ENCODE peak calls at places on chromosomes 2 and 18, in four cellular contexts. A, M, O and T are unnamed samples.

GRCh38 chr18:61662726-61663125 is 230.1 kb downstream of the RNF152 start:
- DNase-seq in A (no peak), M (no peak), O (no peak), T (no peak)

GRCh38 chr2:162974771-162975170 is 136.2 kb upstream of the KCNH7 start:
- DNase-seq in A (no peak), M (no peak), O (no peak), T (no peak)

GRCh38 chr2:16633632-16634430 is 31.8 kb downstream of the CYRIA start:
- DNase-seq in A (peak), M (no peak), O (no peak), T (no peak)

GRCh38 chr2:136141510-136142154 is 23.7 kb upstream of the CXCR4 start:
- DNase-seq in A (no peak), M (no peak), O (no peak), T (peak)

GRCh38 chr2:179354739-179355537 is 90.3 kb upstream of the SESTD1 start:
- DNase-seq in A (no peak), M (no peak), O (no peak), T (no peak)

GRCh38 chr2:106075038-106075437 is 119.1 kb downstream of the UXS1 start:
- DNase-seq in A (no peak), M (no peak), O (no peak), T (no peak)

GRCh38 chr18:47585136-47585535 is 333.7 kb upstream of the SKOR2 start:
- DNase-seq in A (no peak), M (no peak), O (no peak), T (no peak)

GRCh38 chr18:5527603-5528002 is 16.2 kb downstream of the EPB41L3 start:
- DNase-seq in A (no peak), M (no peak), O (no peak), T (peak)

GRCh38 chr2:72094701-72095100 is 53.0 kb downstream of the CYP26B1 start:
- DNase-seq in A (no peak), M (no peak), O (no peak), T (no peak)

GRCh38 chr2:31238126-31238905 is 4.4 kb downstream of the EHD3 start:
- DNase-seq in A (no peak), M (no peak), O (no peak), T (no peak)

GRCh38 chr2:26340831-26341230 is 5.1 kb upstream of the SELENOI start:
- DNase-seq in A (no peak), M (no peak), O (no peak), T (no peak)

GRCh38 chr2:75002007-75002406 is 43.6 kb downstream of the POLE4 start:
- DNase-seq in A (no peak), M (no peak), O (no peak), T (no peak)

GRCh38 chr2:232444409-232445148 is 11.4 kb upstream of the ALPI start:
- DNase-seq in A (peak), M (no peak), O (peak), T (peak)

GRCh38 chr2:14826518-14826917 is 194.0 kb downstream of the LRATD1 start:
- DNase-seq in A (no peak), M (no peak), O (no peak), T (no peak)

GRCh38 chr2:102792538-102793208 is 30.8 kb downstream of the TMEM182 start:
- DNase-seq in A (no peak), M (no peak), O (no peak), T (no peak)

GRCh38 chr18:31450409-31450808 is 2.9 kb downstream of the DSG3 start:
- DNase-seq in A (no peak), M (no peak), O (no peak), T (no peak)

GRCh38 chr2:211045025-211045424 is 488.6 kb downstream of the CPS1 start:
- DNase-seq in A (no peak), M (no peak), O (no peak), T (no peak)

GRCh38 chr18:25230658-25231326 is 121.2 kb downstream of the ZNF521 start:
- DNase-seq in A (no peak), M (no peak), O (no peak), T (no peak)

GRCh38 chr2:70095833-70096670 is 8.8 kb downstream of the PCBP1 start:
- DNase-seq in A (no peak), M (no peak), O (no peak), T (no peak)

GRCh38 chr18:13471971-13472628 is 253.5 kb downstream of the LDLRAD4 start:
- DNase-seq in A (no peak), M (no peak), O (no peak), T (no peak)

GRCh38 chr2:209970271-209970670 is 32.2 kb upstream of the RPE start:
- DNase-seq in A (no peak), M (no peak), O (no peak), T (no peak)

GRCh38 chr2:160628811-160629210 is 135.2 kb upstream of the RBMS1 start:
- DNase-seq in A (no peak), M (no peak), O (no peak), T (no peak)

GRCh38 chr2:233764264-233764663 is 4.2 kb downstream of the UGT1A1 start:
- DNase-seq in A (no peak), M (no peak), O (no peak), T (no peak)
- TF ChIP-seq SPI1 in A (no peak), M (no peak), O (no peak), T (no peak)

GRCh38 chr2:195498176-195498575 is 158.8 kb upstream of the SLC39A10 start:
- DNase-seq in A (no peak), M (no peak), O (no peak), T (no peak)
- TF ChIP-seq SPI1 in A (no peak), M (no peak), O (no peak), T (no peak)

DNA sequence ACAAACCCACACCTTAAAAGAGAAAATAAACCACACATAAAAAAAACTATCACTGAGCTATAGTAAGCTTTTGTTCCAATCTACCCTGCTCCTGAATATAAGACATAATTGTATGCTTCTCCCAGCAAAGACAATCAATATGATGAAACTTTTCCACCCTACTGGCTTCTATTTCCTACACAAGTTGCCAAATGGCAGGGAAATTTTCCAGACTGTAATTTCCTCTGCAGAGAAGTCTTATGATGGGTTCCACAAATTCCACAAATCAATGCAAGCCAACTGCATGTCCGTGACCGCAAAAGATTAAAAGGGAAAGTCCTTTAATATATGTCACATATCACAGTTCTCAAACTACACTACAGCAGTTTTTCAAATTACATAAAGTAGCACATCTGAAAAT is 61.3 kb downstream of the RPL31 start:
- DNase-seq in A (no peak), M (no peak), O (no peak), T (no peak)
- TF ChIP-seq SPI1 in A (no peak), M (no peak), O (no peak), T (no peak)

GRCh38 chr2:157899125-157899839 is 23.2 kb upstream of the ACVR1 start:
- DNase-seq in A (peak), M (no peak), O (no peak), T (no peak)

GRCh38 chr2:157900684-157901083 is 24.6 kb upstream of the ACVR1 start:
- DNase-seq in A (no peak), M (no peak), O (no peak), T (no peak)

GRCh38 chr2:157900203-157900602 is 24.1 kb upstream of the ACVR1 start:
- DNase-seq in A (no peak), M (no peak), O (no peak), T (no peak)

GRCh38 chr2:157897106-157897971 is 21.2 kb upstream of the ACVR1 start:
- DNase-seq in A (no peak), M (no peak), O (no peak), T (no peak)

GRCh38 chr2:157898591-157898996 is 22.5 kb upstream of the ACVR1 start:
- DNase-seq in A (peak), M (no peak), O (no peak), T (no peak)
- TF ChIP-seq SPI1 in A (no peak), M (no peak), O (no peak), T (no peak)

GRCh38 chr2:170076189-170076588 is 101.8 kb upstream of the MYO3B start:
- DNase-seq in A (no peak), M (no peak), O (peak), T (no peak)

GRCh38 chr2:170070778-170071177 is 107.2 kb upstream of the MYO3B start:
- DNase-seq in A (no peak), M (no peak), O (no peak), T (no peak)

GRCh38 chr2:170077830-170078569 is 99.9 kb upstream of the MYO3B start:
- DNase-seq in A (no peak), M (no peak), O (no peak), T (no peak)

DNA sequence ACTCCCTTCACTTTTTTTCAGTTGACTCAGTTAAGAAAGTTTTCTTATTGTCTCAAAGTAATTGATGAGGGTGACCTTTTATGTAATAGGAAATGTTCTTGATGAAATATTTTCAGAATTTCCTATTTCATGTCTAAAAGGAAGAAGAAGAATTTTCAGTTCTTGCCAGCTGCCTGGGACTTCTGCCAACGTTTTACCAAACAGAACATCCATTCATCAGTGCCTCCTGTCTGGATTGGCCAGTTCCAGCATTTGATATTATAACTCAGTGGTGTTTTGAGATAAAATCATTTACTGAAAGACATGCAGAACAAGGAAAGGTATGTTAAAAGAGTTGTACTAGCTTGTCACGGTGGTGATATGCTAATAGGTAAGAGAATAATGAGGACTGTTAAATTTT is 104.7 kb upstream of the MYO3B start:
- DNase-seq in A (no peak), M (no peak), O (no peak), T (no peak)
- TF ChIP-seq SPI1 in A (no peak), M (no peak), O (no peak), T (no peak)

DNA sequence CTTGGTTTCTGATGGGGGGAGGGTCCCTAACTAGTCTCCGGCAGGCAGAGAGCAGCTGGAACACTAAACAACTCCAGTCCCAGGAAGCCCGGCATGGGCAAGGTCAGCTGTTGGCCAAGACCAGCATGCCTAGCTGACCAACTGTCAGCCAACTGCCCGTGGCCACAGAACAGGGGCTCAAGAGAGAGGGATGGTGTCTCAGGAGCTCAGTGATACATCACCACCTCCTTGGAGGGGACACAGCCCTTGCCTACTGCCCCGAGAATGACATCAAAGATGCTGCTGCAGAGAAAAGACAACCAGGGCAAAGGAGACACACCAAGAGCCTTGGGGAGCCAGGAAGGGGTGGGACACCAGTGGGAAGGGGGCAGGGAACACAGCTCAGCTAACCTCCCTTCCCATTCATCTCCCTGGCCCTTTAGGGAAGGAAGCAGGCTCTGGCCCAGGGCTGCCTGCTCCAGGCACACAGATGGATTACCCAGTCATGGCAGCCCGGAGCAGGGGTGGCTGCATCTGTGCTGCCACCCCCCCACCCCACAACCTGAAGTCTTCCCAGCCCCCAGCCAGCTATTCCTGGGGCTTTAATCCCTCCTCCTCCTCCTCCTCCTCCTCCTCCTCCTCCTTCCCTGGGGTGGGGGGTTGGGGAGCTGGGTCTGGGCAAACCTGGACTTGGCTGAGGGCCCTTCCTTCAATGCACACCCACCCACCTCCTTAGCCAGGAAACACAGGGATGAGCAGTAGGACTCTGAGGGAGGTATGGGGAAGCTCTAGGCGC is 1.9 kb downstream of the BIN1 start:
- DNase-seq in A (no peak), M (no peak), O (no peak), T (no peak)
- TF ChIP-seq SPI1 in A (no peak), M (no peak), O (no peak), T (no peak)

DNA sequence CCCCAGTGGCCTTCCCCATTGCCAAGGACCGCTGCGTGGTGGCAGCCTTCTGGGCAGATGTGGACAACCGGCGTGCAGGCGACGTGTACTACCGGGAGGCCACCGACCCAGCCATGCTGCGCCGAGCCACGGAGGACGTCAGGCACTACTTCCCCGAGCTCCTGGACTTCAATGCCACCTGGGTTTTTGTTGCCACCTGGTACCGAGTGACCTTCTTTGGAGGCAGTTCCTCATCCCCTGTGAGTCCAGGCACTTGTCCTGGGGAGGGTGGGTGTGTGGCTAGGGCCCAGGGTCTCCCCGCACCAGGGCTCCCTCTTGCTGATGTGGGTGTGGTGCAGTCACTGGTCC is 31.9 kb downstream of the SNED1 start:
- DNase-seq in A (no peak), M (no peak), O (no peak), T (no peak)
- TF ChIP-seq SPI1 in A (no peak), M (no peak), O (no peak), T (no peak)

GRCh38 chr2:3575534-3576324 is 669 bp downstream of the RPS7 start:
- DNase-seq in A (peak), M (no peak), O (no peak), T (peak)
- TF ChIP-seq SPI1 in A (no peak), M (no peak), O (no peak), T (no peak)

DNA sequence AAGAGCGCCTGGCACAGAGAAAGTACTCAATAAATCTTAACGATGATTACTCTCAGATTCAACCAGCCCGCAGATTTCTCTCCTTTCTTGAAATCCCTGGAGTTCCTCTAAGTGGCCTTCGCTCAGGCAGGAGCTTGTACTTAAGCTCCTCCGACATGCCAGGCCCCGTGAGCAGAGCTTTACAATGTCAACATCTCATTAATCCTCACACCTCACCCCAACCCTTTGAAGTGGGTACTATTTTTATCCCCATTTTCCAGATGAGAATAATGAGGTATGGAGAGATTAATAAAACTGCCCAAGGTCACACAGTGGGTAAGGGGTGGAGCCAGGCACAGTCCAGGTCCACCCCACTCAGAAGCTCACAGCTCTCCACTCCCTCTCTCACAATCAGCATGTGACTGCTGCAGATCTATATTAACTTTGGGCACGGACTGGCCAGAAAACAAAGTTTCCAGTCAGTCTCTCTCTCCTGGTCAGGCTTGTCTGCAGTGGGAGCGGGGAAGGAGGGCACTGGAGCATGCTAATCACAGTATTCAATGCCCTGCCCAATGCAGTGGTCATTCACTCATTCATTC is 18.0 kb downstream of the DNMT3A start:
- DNase-seq in A (no peak), M (no peak), O (no peak), T (no peak)
- TF ChIP-seq SPI1 in A (no peak), M (no peak), O (no peak), T (no peak)

DNA sequence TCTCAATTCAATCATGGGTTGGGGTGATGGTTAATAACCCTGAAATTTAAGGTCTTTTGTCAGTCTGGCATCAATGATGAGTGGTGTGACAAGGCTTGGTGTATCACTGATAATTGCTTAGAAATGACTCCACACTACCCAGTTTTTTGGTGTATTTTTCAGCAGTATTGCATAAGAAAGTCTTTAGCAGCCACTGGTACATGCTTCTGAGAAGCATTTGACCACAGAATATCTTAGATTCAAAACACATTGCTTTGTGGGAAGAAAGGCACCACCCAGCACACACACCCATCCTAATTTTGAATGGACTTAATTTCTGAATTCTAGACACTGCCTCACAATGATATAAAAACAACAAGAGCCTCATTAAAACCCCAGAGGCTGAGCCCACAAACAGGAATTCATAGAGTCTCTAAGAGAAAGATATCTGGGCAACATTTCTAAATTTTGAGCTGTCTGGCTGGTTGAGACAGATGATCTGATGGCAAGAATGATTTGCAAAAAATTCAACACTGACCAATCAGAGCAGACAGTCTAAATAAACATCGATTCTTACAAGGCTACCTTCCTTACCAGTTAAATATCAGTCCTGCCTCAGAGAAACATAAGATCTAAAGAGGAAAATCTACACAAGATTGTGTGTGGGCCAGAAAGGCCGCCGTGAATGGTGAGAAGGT is 114.7 kb upstream of the CYP1B1 start:
- DNase-seq in A (no peak), M (no peak), O (no peak), T (peak)
- TF ChIP-seq SPI1 in A (no peak), M (no peak), O (no peak), T (no peak)